ENCODE peak calls at places on chromosomes 5 and 9, in eight cellular contexts. One of them, this sample, is unnamed.
A peak's percentile ranks its signal among the peaks of the same experiment; 100 is the strongest.

GRCh38 chr5:9498541-9499497 is 47.1 kb downstream of the SEMA5A start:
- DNase-seq in upper lobe of left lung: no peak
- DNase-seq in spleen: no peak
- DNase-seq in aorta: no peak
- DNase-seq in PC-3: peak; percentile 94
- DNase-seq in CD8-positive, alpha-beta T cell: no peak
- DNase-seq in fibroblast of lung: peak; percentile 47
- DNase-seq in cardiac muscle cell: peak; percentile 32
- DNase-seq in this sample: peak; percentile 56

GRCh38 chr9:76519027-76519835 is 60.2 kb downstream of the GCNT1 start:
- DNase-seq in upper lobe of left lung: no peak
- DNase-seq in spleen: no peak
- DNase-seq in aorta: no peak
- DNase-seq in PC-3: peak; percentile 19
- DNase-seq in CD8-positive, alpha-beta T cell: no peak
- DNase-seq in fibroblast of lung: no peak
- DNase-seq in cardiac muscle cell: no peak
- DNase-seq in this sample: peak; percentile 30

GRCh38 chr5:116440329-116440895 is 134.2 kb downstream of the SEMA6A start:
- DNase-seq in upper lobe of left lung: no peak
- DNase-seq in spleen: no peak
- DNase-seq in aorta: no peak
- DNase-seq in PC-3: no peak
- DNase-seq in CD8-positive, alpha-beta T cell: no peak
- DNase-seq in fibroblast of lung: no peak
- DNase-seq in cardiac muscle cell: no peak
- DNase-seq in this sample: no peak

GRCh38 chr9:77647659-77648457 is at the start of gene GNA14:
- DNase-seq in upper lobe of left lung: peak; percentile 52
- DNase-seq in spleen: peak; percentile 77
- DNase-seq in aorta: peak; percentile 78
- DNase-seq in PC-3: no peak
- DNase-seq in CD8-positive, alpha-beta T cell: no peak
- DNase-seq in fibroblast of lung: peak; percentile 16
- DNase-seq in cardiac muscle cell: peak; percentile 23
- DNase-seq in this sample: no peak

GRCh38 chr5:158393457-158393856 is 534.5 kb upstream of the CLINT1 start:
- DNase-seq in upper lobe of left lung: no peak
- DNase-seq in spleen: no peak
- DNase-seq in aorta: no peak
- DNase-seq in PC-3: no peak
- DNase-seq in CD8-positive, alpha-beta T cell: no peak
- DNase-seq in fibroblast of lung: no peak
- DNase-seq in cardiac muscle cell: no peak
- DNase-seq in this sample: no peak

GRCh38 chr5:56465757-56466127 is 232.6 kb upstream of the ANKRD55 start:
- DNase-seq in upper lobe of left lung: no peak
- DNase-seq in spleen: no peak
- DNase-seq in aorta: no peak
- DNase-seq in PC-3: no peak
- DNase-seq in CD8-positive, alpha-beta T cell: no peak
- DNase-seq in fibroblast of lung: no peak
- DNase-seq in cardiac muscle cell: no peak
- DNase-seq in this sample: no peak

GRCh38 chr5:120405291-120405864 is 58.7 kb upstream of the PRR16 start:
- DNase-seq in upper lobe of left lung: no peak
- DNase-seq in spleen: no peak
- DNase-seq in aorta: no peak
- DNase-seq in PC-3: peak; percentile 31
- DNase-seq in CD8-positive, alpha-beta T cell: no peak
- DNase-seq in fibroblast of lung: peak; percentile 94
- DNase-seq in cardiac muscle cell: peak; percentile 86
- DNase-seq in this sample: no peak

GRCh38 chr5:110841137-110841536 is 102.3 kb downstream of the SLC25A46 start:
- DNase-seq in upper lobe of left lung: no peak
- DNase-seq in spleen: no peak
- DNase-seq in aorta: no peak
- DNase-seq in PC-3: no peak
- DNase-seq in CD8-positive, alpha-beta T cell: no peak
- DNase-seq in fibroblast of lung: peak; percentile 12
- DNase-seq in cardiac muscle cell: no peak
- DNase-seq in this sample: no peak

GRCh38 chr5:38925154-38925925 is 79.5 kb downstream of the OSMR start:
- DNase-seq in upper lobe of left lung: no peak
- DNase-seq in spleen: no peak
- DNase-seq in aorta: no peak
- DNase-seq in PC-3: no peak
- DNase-seq in CD8-positive, alpha-beta T cell: no peak
- DNase-seq in fibroblast of lung: peak; percentile 56
- DNase-seq in cardiac muscle cell: peak; percentile 57
- DNase-seq in this sample: no peak

GRCh38 chr9:110464321-110464720 is 115.2 kb downstream of the SVEP1 start:
- DNase-seq in upper lobe of left lung: no peak
- DNase-seq in spleen: no peak
- DNase-seq in aorta: no peak
- DNase-seq in PC-3: no peak
- DNase-seq in CD8-positive, alpha-beta T cell: no peak
- DNase-seq in fibroblast of lung: no peak
- DNase-seq in cardiac muscle cell: no peak
- DNase-seq in this sample: no peak

GRCh38 chr9:92745236-92745790 is 19.3 kb downstream of the BICD2 start:
- DNase-seq in upper lobe of left lung: no peak
- DNase-seq in spleen: peak; percentile 30
- DNase-seq in aorta: peak; percentile 34
- DNase-seq in PC-3: no peak
- DNase-seq in CD8-positive, alpha-beta T cell: no peak
- DNase-seq in fibroblast of lung: no peak
- DNase-seq in cardiac muscle cell: no peak
- DNase-seq in this sample: no peak

GRCh38 chr5:10441083-10441991 is at the start of gene ROPN1L:
- DNase-seq in upper lobe of left lung: peak; percentile 91
- DNase-seq in spleen: peak; percentile 97
- DNase-seq in aorta: peak; percentile 95
- DNase-seq in PC-3: peak; percentile 98
- DNase-seq in CD8-positive, alpha-beta T cell: peak; percentile 87
- DNase-seq in fibroblast of lung: peak; percentile 86
- DNase-seq in cardiac muscle cell: peak; percentile 90
- DNase-seq in this sample: peak; percentile 86

GRCh38 chr5:15929616-15930303 is 249.8 kb downstream of the MARCHF11 start:
- DNase-seq in upper lobe of left lung: no peak
- DNase-seq in spleen: no peak
- DNase-seq in aorta: no peak
- DNase-seq in PC-3: no peak
- DNase-seq in CD8-positive, alpha-beta T cell: no peak
- DNase-seq in fibroblast of lung: peak; percentile 91
- DNase-seq in cardiac muscle cell: peak; percentile 90
- DNase-seq in this sample: no peak

GRCh38 chr9:122228906-122229837 is at the start of gene LHX6:
- DNase-seq in upper lobe of left lung: no peak
- DNase-seq in spleen: no peak
- DNase-seq in aorta: no peak
- DNase-seq in PC-3: peak; percentile 38
- DNase-seq in CD8-positive, alpha-beta T cell: no peak
- DNase-seq in fibroblast of lung: peak; percentile 27
- DNase-seq in cardiac muscle cell: peak; percentile 43
- DNase-seq in this sample: no peak

GRCh38 chr9:109507421-109507838 is 9.3 kb upstream of the PTPN3 start:
- DNase-seq in upper lobe of left lung: no peak
- DNase-seq in spleen: no peak
- DNase-seq in aorta: peak; percentile 76
- DNase-seq in PC-3: peak; percentile 81
- DNase-seq in CD8-positive, alpha-beta T cell: no peak
- DNase-seq in fibroblast of lung: peak; percentile 73
- DNase-seq in cardiac muscle cell: peak; percentile 92
- DNase-seq in this sample: peak; percentile 29

GRCh38 chr9:129382281-129383004 is 204.4 kb upstream of the IER5L start:
- DNase-seq in upper lobe of left lung: no peak
- DNase-seq in spleen: no peak
- DNase-seq in aorta: peak; percentile 63
- DNase-seq in PC-3: no peak
- DNase-seq in CD8-positive, alpha-beta T cell: no peak
- DNase-seq in fibroblast of lung: no peak
- DNase-seq in cardiac muscle cell: peak; percentile 18
- DNase-seq in this sample: peak; percentile 42

GRCh38 chr9:125467341-125467740 is 205.7 kb downstream of the GAPVD1 start:
- DNase-seq in upper lobe of left lung: no peak
- DNase-seq in spleen: no peak
- DNase-seq in aorta: no peak
- DNase-seq in PC-3: no peak
- DNase-seq in CD8-positive, alpha-beta T cell: no peak
- DNase-seq in fibroblast of lung: no peak
- DNase-seq in cardiac muscle cell: peak; percentile 42
- DNase-seq in this sample: no peak

GRCh38 chr9:34291019-34291418 is 38.0 kb downstream of the KIF24 start:
- DNase-seq in upper lobe of left lung: no peak
- DNase-seq in spleen: no peak
- DNase-seq in aorta: no peak
- DNase-seq in PC-3: no peak
- DNase-seq in CD8-positive, alpha-beta T cell: no peak
- DNase-seq in fibroblast of lung: no peak
- DNase-seq in cardiac muscle cell: no peak
- DNase-seq in this sample: no peak

GRCh38 chr5:172683696-172684464 is 42.8 kb downstream of the NEURL1B start:
- DNase-seq in upper lobe of left lung: no peak
- DNase-seq in spleen: peak; percentile 80
- DNase-seq in aorta: peak; percentile 73
- DNase-seq in PC-3: no peak
- DNase-seq in CD8-positive, alpha-beta T cell: peak; percentile 63
- DNase-seq in fibroblast of lung: no peak
- DNase-seq in cardiac muscle cell: no peak
- DNase-seq in this sample: no peak

GRCh38 chr9:6410653-6411052 is 2.3 kb upstream of the UHRF2 start:
- DNase-seq in upper lobe of left lung: no peak
- DNase-seq in spleen: no peak
- DNase-seq in aorta: no peak
- DNase-seq in PC-3: no peak
- DNase-seq in CD8-positive, alpha-beta T cell: no peak
- DNase-seq in fibroblast of lung: no peak
- DNase-seq in cardiac muscle cell: no peak
- DNase-seq in this sample: no peak
- H3K27ac ChIP-seq in upper lobe of left lung: no peak overlapping the region
- H3K27ac ChIP-seq in spleen: no peak overlapping the region
- H3K27ac ChIP-seq in aorta: no peak overlapping the region
- H3K27ac ChIP-seq in PC-3: no peak overlapping the region
- H3K27ac ChIP-seq in CD8-positive, alpha-beta T cell: no peak overlapping the region
- H3K27ac ChIP-seq in fibroblast of lung: no peak overlapping the region
- H3K27ac ChIP-seq in cardiac muscle cell: no peak overlapping the region
- H3K27ac ChIP-seq in this sample: no peak overlapping the region

GRCh38 chr9:89621676-89622075 is 16.9 kb downstream of the GADD45G start:
- DNase-seq in upper lobe of left lung: no peak
- DNase-seq in spleen: no peak
- DNase-seq in aorta: no peak
- DNase-seq in PC-3: no peak
- DNase-seq in CD8-positive, alpha-beta T cell: no peak
- DNase-seq in fibroblast of lung: no peak
- DNase-seq in cardiac muscle cell: no peak
- DNase-seq in this sample: no peak

GRCh38 chr9:89621031-89621430 is 16.2 kb downstream of the GADD45G start:
- DNase-seq in upper lobe of left lung: no peak
- DNase-seq in spleen: no peak
- DNase-seq in aorta: no peak
- DNase-seq in PC-3: no peak
- DNase-seq in CD8-positive, alpha-beta T cell: no peak
- DNase-seq in fibroblast of lung: no peak
- DNase-seq in cardiac muscle cell: no peak
- DNase-seq in this sample: no peak

GRCh38 chr9:89619019-89619418 is 14.2 kb downstream of the GADD45G start:
- DNase-seq in upper lobe of left lung: no peak
- DNase-seq in spleen: no peak
- DNase-seq in aorta: no peak
- DNase-seq in PC-3: no peak
- DNase-seq in CD8-positive, alpha-beta T cell: no peak
- DNase-seq in fibroblast of lung: no peak
- DNase-seq in cardiac muscle cell: no peak
- DNase-seq in this sample: no peak

GRCh38 chr9:89617978-89618377 is 13.2 kb downstream of the GADD45G start:
- DNase-seq in upper lobe of left lung: peak; percentile 68
- DNase-seq in spleen: no peak
- DNase-seq in aorta: no peak
- DNase-seq in PC-3: no peak
- DNase-seq in CD8-positive, alpha-beta T cell: no peak
- DNase-seq in fibroblast of lung: no peak
- DNase-seq in cardiac muscle cell: no peak
- DNase-seq in this sample: peak; percentile 90

GRCh38 chr9:89619739-89620138 is 14.9 kb downstream of the GADD45G start:
- DNase-seq in upper lobe of left lung: no peak
- DNase-seq in spleen: no peak
- DNase-seq in aorta: no peak
- DNase-seq in PC-3: no peak
- DNase-seq in CD8-positive, alpha-beta T cell: no peak
- DNase-seq in fibroblast of lung: no peak
- DNase-seq in cardiac muscle cell: no peak
- DNase-seq in this sample: no peak
- H3K4me1 ChIP-seq in upper lobe of left lung: peaks cover 23% of the 10 kb centered on the region
- H3K4me1 ChIP-seq in spleen: no peaks in the 10 kb centered on the region
- H3K4me1 ChIP-seq in aorta: no peaks in the 10 kb centered on the region
- H3K4me1 ChIP-seq in PC-3: no peaks in the 10 kb centered on the region
- H3K4me1 ChIP-seq in CD8-positive, alpha-beta T cell: no peaks in the 10 kb centered on the region
- H3K4me1 ChIP-seq in fibroblast of lung: no peaks in the 10 kb centered on the region
- H3K4me1 ChIP-seq in cardiac muscle cell: peaks cover 8% of the 10 kb centered on the region
- H3K4me1 ChIP-seq in this sample: peaks cover 66% of the 10 kb centered on the region

GRCh38 chr9:132295181-132295580 is 59.6 kb downstream of the SETX start:
- DNase-seq in upper lobe of left lung: no peak
- DNase-seq in spleen: no peak
- DNase-seq in aorta: no peak
- DNase-seq in PC-3: no peak
- DNase-seq in CD8-positive, alpha-beta T cell: no peak
- DNase-seq in fibroblast of lung: no peak
- DNase-seq in cardiac muscle cell: no peak
- DNase-seq in this sample: no peak
- H3K27ac ChIP-seq in upper lobe of left lung: no peak overlapping the region
- H3K27ac ChIP-seq in spleen: no peak overlapping the region
- H3K27ac ChIP-seq in aorta: no peak overlapping the region
- H3K27ac ChIP-seq in PC-3: no peak overlapping the region
- H3K27ac ChIP-seq in CD8-positive, alpha-beta T cell: no peak overlapping the region
- H3K27ac ChIP-seq in fibroblast of lung: no peak overlapping the region
- H3K27ac ChIP-seq in cardiac muscle cell: peak overlapping the region; percentile 27
- H3K27ac ChIP-seq in this sample: no peak overlapping the region

GRCh38 chr5:139688712-139689413 is 40.7 kb downstream of the CXXC5 start:
- DNase-seq in upper lobe of left lung: no peak
- DNase-seq in spleen: no peak
- DNase-seq in aorta: no peak
- DNase-seq in PC-3: no peak
- DNase-seq in CD8-positive, alpha-beta T cell: no peak
- DNase-seq in fibroblast of lung: no peak
- DNase-seq in cardiac muscle cell: no peak
- DNase-seq in this sample: peak; percentile 69

GRCh38 chr5:139688088-139688702 is 40.0 kb downstream of the CXXC5 start:
- DNase-seq in upper lobe of left lung: no peak
- DNase-seq in spleen: no peak
- DNase-seq in aorta: no peak
- DNase-seq in PC-3: no peak
- DNase-seq in CD8-positive, alpha-beta T cell: no peak
- DNase-seq in fibroblast of lung: no peak
- DNase-seq in cardiac muscle cell: no peak
- DNase-seq in this sample: no peak

GRCh38 chr5:139691275-139691629 is 43.1 kb downstream of the CXXC5 start:
- DNase-seq in upper lobe of left lung: no peak
- DNase-seq in spleen: no peak
- DNase-seq in aorta: no peak
- DNase-seq in PC-3: no peak
- DNase-seq in CD8-positive, alpha-beta T cell: no peak
- DNase-seq in fibroblast of lung: no peak
- DNase-seq in cardiac muscle cell: no peak
- DNase-seq in this sample: no peak

GRCh38 chr5:139690385-139691274 is 42.5 kb downstream of the CXXC5 start:
- DNase-seq in upper lobe of left lung: no peak
- DNase-seq in spleen: peak; percentile 81
- DNase-seq in aorta: peak; percentile 90
- DNase-seq in PC-3: no peak
- DNase-seq in CD8-positive, alpha-beta T cell: no peak
- DNase-seq in fibroblast of lung: peak; percentile 47
- DNase-seq in cardiac muscle cell: peak; percentile 72
- DNase-seq in this sample: peak; percentile 66

GRCh38 chr5:139689631-139690384 is 41.7 kb downstream of the CXXC5 start:
- DNase-seq in upper lobe of left lung: no peak
- DNase-seq in spleen: peak; percentile 86
- DNase-seq in aorta: no peak
- DNase-seq in PC-3: peak; percentile 69
- DNase-seq in CD8-positive, alpha-beta T cell: no peak
- DNase-seq in fibroblast of lung: peak; percentile 58
- DNase-seq in cardiac muscle cell: peak; percentile 62
- DNase-seq in this sample: peak; percentile 85
- H3K4me1 ChIP-seq in upper lobe of left lung: peaks cover 11% of the 10 kb centered on the region
- H3K4me1 ChIP-seq in spleen: peaks cover 39% of the 10 kb centered on the region
- H3K4me1 ChIP-seq in aorta: no peaks in the 10 kb centered on the region
- H3K4me1 ChIP-seq in PC-3: no peaks in the 10 kb centered on the region
- H3K4me1 ChIP-seq in CD8-positive, alpha-beta T cell: peaks cover 8% of the 10 kb centered on the region
- H3K4me1 ChIP-seq in fibroblast of lung: no peaks in the 10 kb centered on the region
- H3K4me1 ChIP-seq in cardiac muscle cell: peaks cover 40% of the 10 kb centered on the region
- H3K4me1 ChIP-seq in this sample: peaks cover 69% of the 10 kb centered on the region

This sample was measured in body of pancreas.